ENCODE peak calls at places on chromosomes 11 and 22, in ten cellular contexts. O is kidney epithelial cell; A is neural progenitor cell; E is glutamatergic neuron; H is CD8-positive, alpha-beta T cell; K is CD4-positive, alpha-beta T cell; S is heart left ventricle; B is ovary; G is GM12865; C is astrocyte of the cerebellum. J is an unnamed sample.

GRCh38 chr11:122642472-122642922 is 13.0 kb upstream of the UBASH3B start:
- DNase-seq in O (peak; percentile 99), G (no peak), C (no peak), H (no peak), S (no peak), E (no peak), A (no peak), B (no peak), K (no peak), J (no peak)

GRCh38 chr11:65777241-65777640 is 3.5 kb downstream of the AP5B1 start:
- DNase-seq in C (no peak), K (no peak), B (no peak), S (no peak), A (no peak), O (no peak), G (no peak), E (no peak), H (no peak), J (no peak)

GRCh38 chr11:65973439-65974110 is 12.0 kb downstream of the SART1 start:
- DNase-seq in C (no peak), G (no peak), A (no peak), H (no peak), O (no peak), S (no peak), E (no peak), K (no peak), B (no peak), J (no peak)

GRCh38 chr11:119410501-119410900 is 12.5 kb downstream of the THY1 start:
- DNase-seq in C (no peak), A (no peak), O (no peak), G (no peak), S (no peak), B (no peak), E (no peak), H (no peak), K (no peak), J (no peak)

GRCh38 chr11:64207247-64208085 is 945 bp downstream of the FERMT3 start:
- DNase-seq in E (no peak), G (peak; percentile 91), O (no peak), S (peak; percentile 76), A (peak; percentile 2), K (peak; percentile 71), B (peak; percentile 48), H (peak; percentile 87), C (no peak), J (peak; percentile 73)

GRCh38 chr11:73498343-73498742 is 99.6 kb downstream of the FAM168A start:
- DNase-seq in S (no peak), A (no peak), G (no peak), O (no peak), B (no peak), E (no peak), H (no peak), C (no peak), K (no peak), J (no peak)

GRCh38 chr11:3655548-3655947 is 10.6 kb downstream of the ART1 start:
- DNase-seq in C (no peak), E (no peak), K (no peak), H (no peak), S (no peak), O (no peak), A (no peak), G (no peak), B (no peak), J (no peak)

GRCh38 chr22:24819941-24820461 is 14.0 kb downstream of the SGSM1 start:
- DNase-seq in A (no peak), B (peak; percentile 75), O (no peak), G (no peak), H (no peak), K (no peak), C (no peak), E (no peak), S (peak; percentile 69), J (no peak)

GRCh38 chr11:62880803-62881578 is at the start of gene SLC3A2:
- DNase-seq in H (peak; percentile 88), O (peak; percentile 56), A (peak; percentile 93), E (peak; percentile 90), C (peak; percentile 53), G (peak; percentile 91), K (peak; percentile 61), S (peak; percentile 89), B (peak; percentile 90), J (peak; percentile 88)

GRCh38 chr22:22460635-22461034 is 47.9 kb downstream of the ZNF280B start:
- DNase-seq in E (no peak), B (no peak), A (peak; percentile 17), K (no peak), H (no peak), S (no peak), C (no peak), G (peak; percentile 1), O (no peak), J (no peak)

GRCh38 chr11:95296621-95297025 is 65.6 kb upstream of the SESN3 start:
- DNase-seq in O (no peak), G (peak; percentile 63), C (no peak), B (no peak), A (no peak), H (no peak), E (no peak), S (no peak), K (no peak), J (no peak)

GRCh38 chr11:95291946-95292345 is 60.9 kb upstream of the SESN3 start:
- DNase-seq in S (no peak), E (no peak), H (no peak), O (no peak), B (no peak), K (no peak), A (no peak), G (no peak), C (no peak), J (no peak)

GRCh38 chr11:95296165-95296564 is 65.2 kb upstream of the SESN3 start:
- DNase-seq in E (no peak), S (no peak), B (peak; percentile 44), C (no peak), O (no peak), H (no peak), A (no peak), K (no peak), G (no peak), J (no peak)

GRCh38 chr11:95295382-95295781 is 64.4 kb upstream of the SESN3 start:
- DNase-seq in E (no peak), C (no peak), B (no peak), G (no peak), A (no peak), S (no peak), O (no peak), K (no peak), H (no peak), J (no peak)

GRCh38 chr11:95293116-95293515 is 62.1 kb upstream of the SESN3 start:
- DNase-seq in O (no peak), C (no peak), K (no peak), B (no peak), E (no peak), S (no peak), A (no peak), H (no peak), G (no peak), J (no peak)
- TF ChIP-seq CTCF in O (no peak), C (no peak), K (no peak), B (no peak), E (no peak), S (no peak), A (no peak), H (no peak), G (no peak), J (no peak)

GRCh38 chr11:60563553-60564235 is 48.5 kb downstream of the MS4A13 start:
- DNase-seq in K (no peak), A (no peak), O (no peak), B (no peak), G (peak; percentile 69), C (no peak), H (no peak), E (peak; percentile 50), S (no peak), J (no peak)
- TF ChIP-seq CTCF in K (no peak), A (no peak), O (no peak), B (no peak), G (no peak), C (no peak), H (no peak), E (no peak), S (no peak), J (no peak)

GRCh38 chr22:37330200-37331033 is 48.1 kb downstream of the CYTH4 start:
- DNase-seq in G (peak; percentile 82), B (no peak), K (no peak), O (peak; percentile 86), A (peak; percentile 98), S (no peak), C (peak; percentile 41), H (no peak), E (peak; percentile 90), J (no peak)
- TF ChIP-seq CTCF in G (peak; percentile 18), B (no peak), K (no peak), O (peak; percentile 61), A (peak; percentile 65), S (no peak), C (peak; percentile 29), H (no peak), E (peak; percentile 21), J (no peak)

GRCh38 chr11:47435687-47436086 is 9.4 kb upstream of the PSMC3 start:
- DNase-seq in A (no peak), B (no peak), G (no peak), H (no peak), E (no peak), O (no peak), S (no peak), C (no peak), K (no peak), J (no peak)

GRCh38 chr11:47433157-47433556 is 6.9 kb upstream of the PSMC3 start:
- DNase-seq in E (no peak), C (no peak), A (no peak), B (no peak), G (no peak), K (no peak), H (no peak), S (no peak), O (no peak), J (no peak)

GRCh38 chr11:47436726-47437125 is 10.5 kb upstream of the PSMC3 start:
- DNase-seq in O (no peak), G (no peak), C (no peak), E (no peak), B (no peak), A (no peak), K (no peak), H (no peak), S (no peak), J (no peak)

GRCh38 chr11:47431356-47432083 is 5.3 kb upstream of the PSMC3 start:
- DNase-seq in K (no peak), A (no peak), S (no peak), E (no peak), B (no peak), C (no peak), G (no peak), O (no peak), H (no peak), J (no peak)

GRCh38 chr11:47433991-47434786 is 8.0 kb upstream of the PSMC3 start:
- DNase-seq in S (no peak), K (no peak), H (no peak), A (no peak), E (no peak), G (no peak), O (no peak), C (peak; percentile 68), B (peak; percentile 68), J (no peak)
- TF ChIP-seq CTCF in S (no peak), K (no peak), H (no peak), A (no peak), E (no peak), G (no peak), O (no peak), C (no peak), B (no peak), J (no peak)